ENCODE peak calls at places on chromosomes 7 and 10, in eight cellular contexts. Q is vagina, W is Peyer's patch, O is IMR-90, P is lower lobe of right lung, N is kidney epithelial cell, D is breast epithelium, B is HCT116. I is an unnamed sample.
A peak's percentile ranks its signal among the peaks of the same experiment; 100 is the strongest.

GRCh38 chr10:79038841-79039201 is 29.9 kb upstream of the ZMIZ1 start:
- DNase-seq in Q (no peak), W (peak; percentile 41), B (no peak), O (peak; percentile 32), N (no peak), D (no peak), P (peak; percentile 21), I (peak; percentile 45)

GRCh38 chr10:51910189-51910588 is 210.8 kb upstream of the CSTF2T start:
- DNase-seq in W (no peak), B (no peak), Q (no peak), O (peak; percentile 12), D (no peak), P (no peak), N (no peak), I (peak; percentile 15)

GRCh38 chr7:112383671-112384417 is 66.4 kb upstream of the IFRD1 start:
- DNase-seq in W (no peak), Q (no peak), P (no peak), N (no peak), D (no peak), B (no peak), O (no peak), I (peak; percentile 8)

GRCh38 chr10:96292971-96293909 is 11.0 kb upstream of the DNTT start:
- DNase-seq in W (peak; percentile 55), O (peak; percentile 46), B (peak; percentile 47), P (no peak), D (no peak), N (no peak), Q (peak; percentile 67), I (peak; percentile 51)

GRCh38 chr10:72564596-72564995 is 61.3 kb downstream of the MICU1 start:
- DNase-seq in W (no peak), B (no peak), O (peak; percentile 82), N (no peak), D (no peak), Q (no peak), P (no peak), I (peak; percentile 93)

GRCh38 chr7:121395494-121395960 is 581 bp downstream of the FAM3C start:
- DNase-seq in B (no peak), W (peak; percentile 69), Q (no peak), D (no peak), N (no peak), O (peak; percentile 13), P (no peak), I (peak; percentile 15)

GRCh38 chr7:100674441-100675407 is 1.2 kb downstream of the GNB2 start:
- DNase-seq in O (no peak), B (no peak), W (peak; percentile 67), Q (no peak), N (no peak), P (peak; percentile 76), D (no peak), I (no peak)

GRCh38 chr10:77936697-77937567 is 10.4 kb upstream of the DLG5 start:
- DNase-seq in W (no peak), B (no peak), P (no peak), D (no peak), N (no peak), Q (no peak), O (no peak), I (no peak)

GRCh38 chr10:77317221-77317620 is 320.4 kb downstream of the KCNMA1 start:
- DNase-seq in N (no peak), B (no peak), D (no peak), Q (no peak), W (no peak), O (no peak), P (no peak), I (no peak)

GRCh38 chr7:2466675-2467074 is 9.5 kb downstream of the GRIFIN start:
- DNase-seq in D (no peak), P (no peak), B (no peak), N (no peak), O (no peak), Q (no peak), W (no peak), I (no peak)

GRCh38 chr10:89644691-89644966 is 413 bp downstream of the PANK1 start:
- DNase-seq in B (no peak), D (no peak), O (no peak), W (peak; percentile 60), P (no peak), Q (no peak), N (no peak), I (no peak)

GRCh38 chr7:138527746-138528223 is 67.7 kb downstream of the TRIM24 start:
- DNase-seq in W (no peak), Q (no peak), B (peak; percentile 31), D (no peak), O (no peak), N (no peak), P (no peak), I (no peak)

GRCh38 chr7:102728-103127 is 89.6 kb upstream of the FAM20C start:
- DNase-seq in Q (no peak), O (no peak), N (no peak), P (no peak), B (no peak), D (no peak), W (no peak), I (peak; percentile 70)

GRCh38 chr7:40720401-40720800 is 585.6 kb downstream of the SUGCT start:
- DNase-seq in W (no peak), P (no peak), O (peak; percentile 74), Q (no peak), B (no peak), N (no peak), D (no peak), I (no peak)

GRCh38 chr7:147014596-147014995 is 898.0 kb downstream of the CNTNAP2 start:
- DNase-seq in W (no peak), B (no peak), Q (no peak), P (no peak), O (no peak), N (no peak), D (no peak), I (no peak)

GRCh38 chr10:4240641-4241197 is 455.7 kb upstream of the KLF6 start:
- DNase-seq in N (no peak), Q (no peak), P (no peak), B (no peak), O (peak; percentile 96), W (no peak), D (no peak), I (peak; percentile 93)

DNA sequence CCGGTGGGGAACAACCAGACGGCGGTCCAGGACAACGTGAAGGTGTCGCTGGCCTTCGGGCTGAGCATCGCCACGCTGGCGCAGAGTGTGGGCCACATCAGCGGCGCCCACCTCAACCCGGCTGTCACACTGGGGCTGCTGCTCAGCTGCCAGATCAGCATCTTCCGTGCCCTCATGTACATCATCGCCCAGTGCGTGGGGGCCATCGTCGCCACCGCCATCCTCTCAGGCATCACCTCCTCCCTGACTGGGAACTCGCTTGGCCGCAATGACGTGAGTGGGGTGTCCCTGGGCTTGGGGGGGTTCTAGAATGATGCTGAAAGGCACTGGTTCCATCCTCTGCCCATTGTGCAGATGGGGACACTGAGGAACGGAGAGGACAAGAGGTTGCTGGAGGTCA is 368 bp downstream of the AQP1 start:
- DNase-seq in W (no peak), P (no peak), N (no peak), Q (no peak), B (no peak), D (no peak), O (no peak), I (no peak)
- H3K4me3 ChIP-seq in W (peak overlapping the region; percentile 44), P (peak overlapping the region; percentile 70), N (no peak overlapping the region), Q (peak overlapping the region; percentile 39), B (no peak overlapping the region), D (peak overlapping the region; percentile 55), O (no peak overlapping the region), I (peak overlapping the region; percentile 39)

GRCh38 chr7:26279405-26279804 is 12.3 kb upstream of the SNX10 start:
- DNase-seq in Q (no peak), O (no peak), D (no peak), B (no peak), N (no peak), P (no peak), W (no peak), I (peak; percentile 20)

GRCh38 chr7:26280723-26281122 is 10.9 kb upstream of the SNX10 start:
- DNase-seq in O (no peak), P (no peak), W (no peak), N (no peak), B (no peak), Q (no peak), D (no peak), I (no peak)

GRCh38 chr7:26280097-26280496 is 11.6 kb upstream of the SNX10 start:
- DNase-seq in Q (no peak), W (no peak), P (no peak), D (no peak), O (no peak), B (no peak), N (no peak), I (no peak)

GRCh38 chr7:26275213-26275612 is 16.4 kb upstream of the SNX10 start:
- DNase-seq in B (no peak), Q (no peak), P (no peak), W (no peak), O (no peak), N (no peak), D (no peak), I (no peak)

GRCh38 chr7:26278769-26279168 is 12.9 kb upstream of the SNX10 start:
- DNase-seq in Q (no peak), N (no peak), B (peak; percentile 36), W (no peak), D (no peak), P (no peak), O (no peak), I (no peak)
- TF ChIP-seq CTCF in Q (no peak), N (peak; percentile 44), B (peak; percentile 98), W (peak; percentile 23), D (no peak), P (peak; percentile 41), O (no peak), I (no peak)

DNA sequence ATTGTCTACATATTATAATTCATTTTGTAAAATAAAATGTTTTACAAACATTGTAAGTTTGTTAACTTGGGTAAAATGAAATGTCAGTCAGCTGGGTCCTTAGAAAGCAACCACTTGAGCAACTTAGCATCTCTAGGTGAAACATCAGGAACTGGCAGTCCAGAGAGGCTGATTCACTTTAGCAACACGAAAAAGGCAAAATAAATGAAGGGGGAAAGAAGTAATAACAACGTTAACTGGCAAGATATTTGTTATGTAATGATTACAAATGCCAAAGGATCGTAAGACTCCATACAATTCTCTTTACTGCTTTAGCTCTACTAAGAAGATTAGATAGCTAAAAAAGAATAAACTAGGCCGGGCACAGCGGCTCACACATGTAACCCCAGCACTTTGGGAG is 5.0 kb downstream of the PDZD8 start:
- DNase-seq in W (no peak), B (no peak), D (no peak), O (peak; percentile 66), P (no peak), Q (no peak), N (no peak), I (peak; percentile 57)
- H3K4me3 ChIP-seq in W (peak overlapping the region; percentile 99), B (no peak overlapping the region), D (no peak overlapping the region), O (no peak overlapping the region), P (no peak overlapping the region), Q (no peak overlapping the region), N (no peak overlapping the region), I (no peak overlapping the region)

DNA sequence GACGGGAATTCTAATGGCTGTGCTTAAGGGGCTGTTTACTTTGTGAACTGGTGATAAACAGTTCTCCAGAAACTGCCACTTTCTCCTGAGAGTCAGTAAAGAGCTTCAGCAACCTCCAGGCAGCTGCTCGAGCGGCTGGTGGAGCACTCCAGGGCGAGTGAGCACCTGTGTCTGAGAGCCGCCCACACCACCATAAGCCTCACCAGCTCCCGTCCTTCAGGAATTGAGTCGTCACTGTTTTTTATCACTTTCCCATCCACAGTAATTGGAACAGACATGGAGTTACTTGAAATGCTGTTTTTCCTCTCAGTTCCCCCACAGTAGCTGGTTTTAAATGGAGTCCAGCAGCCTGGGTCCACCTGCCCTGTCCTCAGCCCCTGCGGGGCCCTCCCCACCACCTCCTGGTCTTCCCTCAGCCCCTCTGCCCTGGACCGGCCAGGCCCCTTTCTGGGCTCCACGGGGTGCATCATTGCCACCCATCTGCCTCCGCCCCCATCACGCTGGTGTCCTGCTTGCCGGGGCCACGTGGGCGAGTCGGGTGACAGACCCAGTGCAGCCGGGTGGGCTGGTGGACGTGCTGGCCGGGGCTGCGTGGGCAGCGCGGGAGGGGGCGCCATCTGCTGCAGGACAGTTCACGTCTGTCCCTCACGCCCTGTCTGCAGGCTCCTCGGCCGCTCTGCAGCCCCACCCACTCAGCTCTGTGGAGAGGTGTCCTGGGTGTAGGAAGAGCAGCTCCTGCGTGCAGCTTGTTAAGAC is 56.0 kb downstream of the NKX6-2 start:
- DNase-seq in Q (no peak), P (no peak), D (no peak), W (no peak), B (no peak), N (no peak), O (no peak), I (no peak)
- TF ChIP-seq CTCF in Q (no peak), P (no peak), D (no peak), W (no peak), B (no peak), N (no peak), O (no peak), I (no peak)

I was measured in AG10803.